ENCODE peak calls at places on chromosomes 11 and 22, in ten cellular contexts. One of them, this sample, is unnamed.
A peak's percentile ranks its signal among the peaks of the same experiment; 100 is the strongest.

GRCh38 chr11:118619444-118620205 is 12.2 kb downstream of the PHLDB1 start:
- DNase-seq in IMR-90: peak; percentile 98
- DNase-seq in mesenchymal stem cell: peak; percentile 99
- DNase-seq in activated CD8-positive, alpha-beta memory T cell treated with anti-CD3 and anti-CD28 coated beads for 1 hour: no peak
- DNase-seq in central memory CD8-positive, alpha-beta T cell: no peak
- DNase-seq in neural crest cell: no peak
- DNase-seq in AG08395: peak; percentile 83
- DNase-seq in EL: peak; percentile 96
- DNase-seq in nephron progenitor cell: no peak
- DNase-seq in thoracic aorta: peak; percentile 80
- DNase-seq in this sample: peak; percentile 98

GRCh38 chr11:65917434-65918210 is 1.2 kb downstream of the C11orf68 start:
- DNase-seq in activated CD8-positive, alpha-beta memory T cell treated with anti-CD3 and anti-CD28 coated beads for 1 hour: no peak
- DNase-seq in IMR-90: no peak
- DNase-seq in central memory CD8-positive, alpha-beta T cell: no peak
- DNase-seq in mesenchymal stem cell: no peak
- DNase-seq in neural crest cell: no peak
- DNase-seq in AG08395: no peak
- DNase-seq in nephron progenitor cell: no peak
- DNase-seq in EL: no peak
- DNase-seq in thoracic aorta: no peak
- DNase-seq in this sample: no peak

GRCh38 chr11:251550-251949 is 14.8 kb downstream of the PSMD13 start:
- DNase-seq in EL: no peak
- DNase-seq in activated CD8-positive, alpha-beta memory T cell treated with anti-CD3 and anti-CD28 coated beads for 1 hour: no peak
- DNase-seq in nephron progenitor cell: no peak
- DNase-seq in neural crest cell: no peak
- DNase-seq in AG08395: no peak
- DNase-seq in thoracic aorta: no peak
- DNase-seq in IMR-90: no peak
- DNase-seq in central memory CD8-positive, alpha-beta T cell: no peak
- DNase-seq in mesenchymal stem cell: no peak
- DNase-seq in this sample: no peak

GRCh38 chr11:66336234-66337102 is at the start of gene RIN1:
- DNase-seq in neural crest cell: no peak
- DNase-seq in mesenchymal stem cell: peak; percentile 100
- DNase-seq in thoracic aorta: no peak
- DNase-seq in nephron progenitor cell: peak; percentile 62
- DNase-seq in central memory CD8-positive, alpha-beta T cell: peak; percentile 36
- DNase-seq in IMR-90: peak; percentile 99
- DNase-seq in AG08395: peak; percentile 97
- DNase-seq in activated CD8-positive, alpha-beta memory T cell treated with anti-CD3 and anti-CD28 coated beads for 1 hour: no peak
- DNase-seq in EL: peak; percentile 100
- DNase-seq in this sample: peak; percentile 100

GRCh38 chr11:111395081-111395480 is 16.0 kb upstream of the POU2AF1 start:
- DNase-seq in central memory CD8-positive, alpha-beta T cell: no peak
- DNase-seq in nephron progenitor cell: no peak
- DNase-seq in IMR-90: no peak
- DNase-seq in neural crest cell: no peak
- DNase-seq in mesenchymal stem cell: no peak
- DNase-seq in activated CD8-positive, alpha-beta memory T cell treated with anti-CD3 and anti-CD28 coated beads for 1 hour: no peak
- DNase-seq in thoracic aorta: no peak
- DNase-seq in EL: no peak
- DNase-seq in AG08395: no peak
- DNase-seq in this sample: no peak

GRCh38 chr22:45966892-45967365 is 10.0 kb downstream of the WNT7B start:
- DNase-seq in nephron progenitor cell: no peak
- DNase-seq in neural crest cell: peak; percentile 51
- DNase-seq in IMR-90: no peak
- DNase-seq in AG08395: no peak
- DNase-seq in mesenchymal stem cell: no peak
- DNase-seq in thoracic aorta: no peak
- DNase-seq in EL: no peak
- DNase-seq in activated CD8-positive, alpha-beta memory T cell treated with anti-CD3 and anti-CD28 coated beads for 1 hour: no peak
- DNase-seq in central memory CD8-positive, alpha-beta T cell: no peak
- DNase-seq in this sample: no peak

GRCh38 chr22:46169628-46170027 is 19.3 kb downstream of the PPARA start:
- DNase-seq in mesenchymal stem cell: no peak
- DNase-seq in IMR-90: no peak
- DNase-seq in EL: no peak
- DNase-seq in AG08395: no peak
- DNase-seq in thoracic aorta: no peak
- DNase-seq in neural crest cell: no peak
- DNase-seq in central memory CD8-positive, alpha-beta T cell: no peak
- DNase-seq in activated CD8-positive, alpha-beta memory T cell treated with anti-CD3 and anti-CD28 coated beads for 1 hour: no peak
- DNase-seq in nephron progenitor cell: no peak
- DNase-seq in this sample: no peak

GRCh38 chr11:104841973-104842372 is 56.3 kb downstream of the CASP12 start:
- DNase-seq in central memory CD8-positive, alpha-beta T cell: no peak
- DNase-seq in EL: no peak
- DNase-seq in IMR-90: no peak
- DNase-seq in activated CD8-positive, alpha-beta memory T cell treated with anti-CD3 and anti-CD28 coated beads for 1 hour: no peak
- DNase-seq in neural crest cell: no peak
- DNase-seq in nephron progenitor cell: no peak
- DNase-seq in AG08395: no peak
- DNase-seq in thoracic aorta: no peak
- DNase-seq in mesenchymal stem cell: no peak
- DNase-seq in this sample: no peak

GRCh38 chr11:41861791-41862190 is 402.3 kb upstream of the LRRC4C start:
- DNase-seq in AG08395: no peak
- DNase-seq in mesenchymal stem cell: no peak
- DNase-seq in central memory CD8-positive, alpha-beta T cell: no peak
- DNase-seq in EL: no peak
- DNase-seq in nephron progenitor cell: no peak
- DNase-seq in thoracic aorta: no peak
- DNase-seq in IMR-90: no peak
- DNase-seq in activated CD8-positive, alpha-beta memory T cell treated with anti-CD3 and anti-CD28 coated beads for 1 hour: no peak
- DNase-seq in neural crest cell: no peak
- DNase-seq in this sample: no peak

GRCh38 chr22:24871611-24872205 is 65.7 kb downstream of the SGSM1 start:
- DNase-seq in neural crest cell: no peak
- DNase-seq in IMR-90: no peak
- DNase-seq in thoracic aorta: no peak
- DNase-seq in EL: no peak
- DNase-seq in activated CD8-positive, alpha-beta memory T cell treated with anti-CD3 and anti-CD28 coated beads for 1 hour: no peak
- DNase-seq in central memory CD8-positive, alpha-beta T cell: no peak
- DNase-seq in AG08395: no peak
- DNase-seq in nephron progenitor cell: no peak
- DNase-seq in mesenchymal stem cell: no peak
- DNase-seq in this sample: peak; percentile 51

GRCh38 chr11:63762662-63763505 is 5.7 kb downstream of the ZFTA start:
- DNase-seq in IMR-90: no peak
- DNase-seq in neural crest cell: peak; percentile 40
- DNase-seq in thoracic aorta: no peak
- DNase-seq in mesenchymal stem cell: peak; percentile 43
- DNase-seq in central memory CD8-positive, alpha-beta T cell: no peak
- DNase-seq in EL: no peak
- DNase-seq in AG08395: no peak
- DNase-seq in activated CD8-positive, alpha-beta memory T cell treated with anti-CD3 and anti-CD28 coated beads for 1 hour: no peak
- DNase-seq in nephron progenitor cell: peak; percentile 67
- DNase-seq in this sample: no peak

GRCh38 chr11:1041936-1042608 is 5.6 kb upstream of the MUC6 start:
- DNase-seq in neural crest cell: no peak
- DNase-seq in EL: no peak
- DNase-seq in thoracic aorta: no peak
- DNase-seq in mesenchymal stem cell: no peak
- DNase-seq in activated CD8-positive, alpha-beta memory T cell treated with anti-CD3 and anti-CD28 coated beads for 1 hour: no peak
- DNase-seq in nephron progenitor cell: no peak
- DNase-seq in central memory CD8-positive, alpha-beta T cell: no peak
- DNase-seq in IMR-90: no peak
- DNase-seq in AG08395: no peak
- DNase-seq in this sample: peak; percentile 56

GRCh38 chr22:37626144-37626543 is 13.3 kb upstream of the SH3BP1 start:
- DNase-seq in thoracic aorta: peak; percentile 43
- DNase-seq in AG08395: peak; percentile 10
- DNase-seq in central memory CD8-positive, alpha-beta T cell: no peak
- DNase-seq in nephron progenitor cell: no peak
- DNase-seq in activated CD8-positive, alpha-beta memory T cell treated with anti-CD3 and anti-CD28 coated beads for 1 hour: no peak
- DNase-seq in IMR-90: peak; percentile 43
- DNase-seq in neural crest cell: no peak
- DNase-seq in EL: no peak
- DNase-seq in mesenchymal stem cell: no peak
- DNase-seq in this sample: peak; percentile 78

GRCh38 chr11:98307827-98308491 is 712.8 kb upstream of the CNTN5 start:
- DNase-seq in activated CD8-positive, alpha-beta memory T cell treated with anti-CD3 and anti-CD28 coated beads for 1 hour: no peak
- DNase-seq in AG08395: no peak
- DNase-seq in EL: no peak
- DNase-seq in nephron progenitor cell: no peak
- DNase-seq in thoracic aorta: no peak
- DNase-seq in central memory CD8-positive, alpha-beta T cell: no peak
- DNase-seq in IMR-90: no peak
- DNase-seq in mesenchymal stem cell: no peak
- DNase-seq in neural crest cell: no peak
- DNase-seq in this sample: no peak

GRCh38 chr22:22702874-22703570 is 58.6 kb downstream of the GGTLC2 start:
- DNase-seq in AG08395: no peak
- DNase-seq in neural crest cell: no peak
- DNase-seq in activated CD8-positive, alpha-beta memory T cell treated with anti-CD3 and anti-CD28 coated beads for 1 hour: no peak
- DNase-seq in nephron progenitor cell: no peak
- DNase-seq in EL: no peak
- DNase-seq in thoracic aorta: no peak
- DNase-seq in central memory CD8-positive, alpha-beta T cell: no peak
- DNase-seq in mesenchymal stem cell: no peak
- DNase-seq in IMR-90: no peak
- DNase-seq in this sample: no peak

GRCh38 chr11:35390737-35391682 is 28.3 kb downstream of the SLC1A2 start:
- DNase-seq in AG08395: peak; percentile 13
- DNase-seq in mesenchymal stem cell: peak; percentile 88
- DNase-seq in neural crest cell: no peak
- DNase-seq in IMR-90: peak; percentile 89
- DNase-seq in nephron progenitor cell: no peak
- DNase-seq in central memory CD8-positive, alpha-beta T cell: no peak
- DNase-seq in activated CD8-positive, alpha-beta memory T cell treated with anti-CD3 and anti-CD28 coated beads for 1 hour: no peak
- DNase-seq in EL: peak; percentile 74
- DNase-seq in thoracic aorta: no peak
- DNase-seq in this sample: peak; percentile 68

GRCh38 chr11:9250139-9250582 is 15.0 kb downstream of the DENND5A start:
- DNase-seq in EL: no peak
- DNase-seq in neural crest cell: no peak
- DNase-seq in mesenchymal stem cell: no peak
- DNase-seq in AG08395: no peak
- DNase-seq in central memory CD8-positive, alpha-beta T cell: no peak
- DNase-seq in thoracic aorta: no peak
- DNase-seq in IMR-90: no peak
- DNase-seq in activated CD8-positive, alpha-beta memory T cell treated with anti-CD3 and anti-CD28 coated beads for 1 hour: no peak
- DNase-seq in nephron progenitor cell: no peak
- DNase-seq in this sample: no peak

GRCh38 chr11:84824624-84825023 is 802.5 kb downstream of the DLG2 start:
- DNase-seq in mesenchymal stem cell: peak; percentile 4
- DNase-seq in AG08395: peak; percentile 11
- DNase-seq in EL: no peak
- DNase-seq in activated CD8-positive, alpha-beta memory T cell treated with anti-CD3 and anti-CD28 coated beads for 1 hour: no peak
- DNase-seq in thoracic aorta: no peak
- DNase-seq in IMR-90: no peak
- DNase-seq in central memory CD8-positive, alpha-beta T cell: no peak
- DNase-seq in nephron progenitor cell: no peak
- DNase-seq in neural crest cell: no peak
- DNase-seq in this sample: no peak

GRCh38 chr22:44403166-44403565 is 90.4 kb upstream of the SHISAL1 start:
- DNase-seq in thoracic aorta: no peak
- DNase-seq in AG08395: no peak
- DNase-seq in central memory CD8-positive, alpha-beta T cell: no peak
- DNase-seq in activated CD8-positive, alpha-beta memory T cell treated with anti-CD3 and anti-CD28 coated beads for 1 hour: no peak
- DNase-seq in neural crest cell: no peak
- DNase-seq in IMR-90: no peak
- DNase-seq in EL: no peak
- DNase-seq in nephron progenitor cell: no peak
- DNase-seq in mesenchymal stem cell: no peak
- DNase-seq in this sample: no peak

GRCh38 chr22:36608987-36609386 is 80.0 kb upstream of the EIF3D start:
- DNase-seq in central memory CD8-positive, alpha-beta T cell: no peak
- DNase-seq in EL: no peak
- DNase-seq in thoracic aorta: no peak
- DNase-seq in neural crest cell: no peak
- DNase-seq in IMR-90: no peak
- DNase-seq in mesenchymal stem cell: no peak
- DNase-seq in nephron progenitor cell: no peak
- DNase-seq in AG08395: no peak
- DNase-seq in activated CD8-positive, alpha-beta memory T cell treated with anti-CD3 and anti-CD28 coated beads for 1 hour: no peak
- DNase-seq in this sample: no peak

GRCh38 chr22:19723165-19723989 is at the start of gene GP1BB:
- DNase-seq in IMR-90: no peak
- DNase-seq in neural crest cell: no peak
- DNase-seq in central memory CD8-positive, alpha-beta T cell: no peak
- DNase-seq in nephron progenitor cell: peak; percentile 62
- DNase-seq in mesenchymal stem cell: peak; percentile 52
- DNase-seq in thoracic aorta: no peak
- DNase-seq in EL: no peak
- DNase-seq in AG08395: no peak
- DNase-seq in activated CD8-positive, alpha-beta memory T cell treated with anti-CD3 and anti-CD28 coated beads for 1 hour: no peak
- DNase-seq in this sample: peak; percentile 47

GRCh38 chr11:61266602-61267001 is 25.6 kb downstream of the PGA5 start:
- DNase-seq in mesenchymal stem cell: no peak
- DNase-seq in neural crest cell: no peak
- DNase-seq in central memory CD8-positive, alpha-beta T cell: no peak
- DNase-seq in thoracic aorta: no peak
- DNase-seq in IMR-90: no peak
- DNase-seq in AG08395: peak; percentile 47
- DNase-seq in activated CD8-positive, alpha-beta memory T cell treated with anti-CD3 and anti-CD28 coated beads for 1 hour: no peak
- DNase-seq in nephron progenitor cell: no peak
- DNase-seq in EL: peak; percentile 21
- DNase-seq in this sample: no peak

This sample was measured in RPMI7951.